ENCODE peak calls at places on chromosome 1, in nine cellular contexts. J, W, C, P, F, N, T, Q and Y are unnamed samples.

GRCh38 chr1:183589384-183589783 is 875 bp downstream of the NCF2 start:
- DNase-seq in P (no peak), N (no peak), W (no peak), J (no peak), T (no peak), Q (no peak), C (no peak), F (no peak), Y (no peak)

GRCh38 chr1:20282544-20282943 is 8.1 kb upstream of the VWA5B1 start:
- DNase-seq in C (peak; percentile 76), W (no peak), N (no peak), J (no peak), F (no peak), P (no peak), T (no peak), Q (no peak), Y (no peak)

GRCh38 chr1:23745515-23745914 is 2.2 kb downstream of the ELOA start:
- DNase-seq in W (peak; percentile 53), F (no peak), C (no peak), P (no peak), J (peak; percentile 56), Q (peak; percentile 46), N (no peak), T (no peak), Y (no peak)

GRCh38 chr1:97693601-97694000 is 227.2 kb downstream of the DPYD start:
- DNase-seq in C (no peak), W (peak; percentile 75), P (peak; percentile 25), Q (no peak), F (no peak), J (no peak), T (no peak), N (no peak), Y (no peak)

GRCh38 chr1:111202366-111202706 is 1.9 kb upstream of the DENND2D start:
- DNase-seq in J (no peak), F (no peak), Q (no peak), N (no peak), T (no peak), W (no peak), C (no peak), P (no peak), Y (no peak)

GRCh38 chr1:23167353-23168078 is 1.1 kb downstream of the LUZP1 start:
- DNase-seq in P (no peak), N (peak; percentile 79), T (peak; percentile 37), C (peak; percentile 64), F (no peak), J (peak; percentile 61), W (peak; percentile 76), Q (peak; percentile 71), Y (peak; percentile 69)

GRCh38 chr1:156961709-156962108 is 41.3 kb downstream of the LRRC71 start:
- DNase-seq in J (no peak), P (no peak), N (no peak), F (no peak), T (no peak), C (no peak), Q (no peak), W (no peak), Y (no peak)

GRCh38 chr1:40344597-40344996 is 27.5 kb upstream of the COL9A2 start:
- DNase-seq in Q (peak; percentile 65), T (peak; percentile 33), J (peak; percentile 73), P (no peak), F (peak; percentile 21), C (peak; percentile 72), W (peak; percentile 60), N (no peak), Y (peak; percentile 71)

GRCh38 chr1:66944330-66945274 is 19.8 kb downstream of the MIER1 start:
- DNase-seq in N (no peak), F (no peak), T (no peak), W (peak; percentile 75), J (peak; percentile 79), P (peak; percentile 40), Q (peak; percentile 88), C (peak; percentile 95), Y (peak; percentile 84)

GRCh38 chr1:209106237-209106741 is 477.2 kb upstream of the CAMK1G start:
- DNase-seq in F (no peak), N (no peak), T (no peak), W (peak; percentile 51), J (peak; percentile 10), Q (peak; percentile 77), P (peak; percentile 24), C (no peak), Y (no peak)

GRCh38 chr1:77371396-77371795 is 89.6 kb downstream of the AK5 start:
- DNase-seq in Q (peak; percentile 19), J (no peak), W (peak; percentile 48), N (no peak), T (no peak), F (no peak), C (no peak), P (no peak), Y (no peak)

GRCh38 chr1:39900662-39901485 is 843 bp downstream of the MYCL start:
- DNase-seq in W (peak; percentile 27), T (no peak), C (no peak), J (peak; percentile 42), P (no peak), F (no peak), N (peak; percentile 78), Q (no peak), Y (no peak)

GRCh38 chr1:162663086-162663485 is 30.8 kb downstream of the DDR2 start:
- DNase-seq in F (no peak), W (no peak), T (no peak), P (no peak), C (no peak), Q (peak; percentile 51), N (no peak), J (no peak), Y (no peak)

GRCh38 chr1:197360068-197360467 is 92.0 kb downstream of the CRB1 start:
- DNase-seq in W (no peak), Q (no peak), C (no peak), F (no peak), T (no peak), N (no peak), J (peak; percentile 76), P (no peak), Y (no peak)
- TF ChIP-seq CTCF in W (no peak), Q (no peak), C (no peak), F (no peak), T (no peak), N (no peak), J (no peak), P (no peak), Y (no peak)

GRCh38 chr1:113756461-113756860 is 2.8 kb downstream of the PHTF1 start:
- DNase-seq in F (no peak), J (no peak), W (no peak), C (no peak), P (no peak), Q (no peak), N (no peak), T (no peak), Y (no peak)

GRCh38 chr1:113761937-113762336 is 2.7 kb upstream of the PHTF1 start:
- DNase-seq in F (no peak), J (no peak), T (no peak), W (no peak), C (no peak), N (no peak), Q (no peak), P (no peak), Y (no peak)

GRCh38 chr1:113758631-113759340 is 500 bp downstream of the PHTF1 start:
- DNase-seq in T (peak; percentile 57), N (peak; percentile 84), W (peak; percentile 41), P (no peak), J (peak; percentile 57), C (peak; percentile 77), Q (peak; percentile 48), F (peak; percentile 23), Y (peak; percentile 80)

GRCh38 chr1:113760102-113760804 is 967 bp upstream of the PHTF1 start:
- DNase-seq in N (no peak), W (no peak), C (no peak), F (no peak), T (no peak), P (no peak), J (no peak), Q (no peak), Y (no peak)

DNA sequence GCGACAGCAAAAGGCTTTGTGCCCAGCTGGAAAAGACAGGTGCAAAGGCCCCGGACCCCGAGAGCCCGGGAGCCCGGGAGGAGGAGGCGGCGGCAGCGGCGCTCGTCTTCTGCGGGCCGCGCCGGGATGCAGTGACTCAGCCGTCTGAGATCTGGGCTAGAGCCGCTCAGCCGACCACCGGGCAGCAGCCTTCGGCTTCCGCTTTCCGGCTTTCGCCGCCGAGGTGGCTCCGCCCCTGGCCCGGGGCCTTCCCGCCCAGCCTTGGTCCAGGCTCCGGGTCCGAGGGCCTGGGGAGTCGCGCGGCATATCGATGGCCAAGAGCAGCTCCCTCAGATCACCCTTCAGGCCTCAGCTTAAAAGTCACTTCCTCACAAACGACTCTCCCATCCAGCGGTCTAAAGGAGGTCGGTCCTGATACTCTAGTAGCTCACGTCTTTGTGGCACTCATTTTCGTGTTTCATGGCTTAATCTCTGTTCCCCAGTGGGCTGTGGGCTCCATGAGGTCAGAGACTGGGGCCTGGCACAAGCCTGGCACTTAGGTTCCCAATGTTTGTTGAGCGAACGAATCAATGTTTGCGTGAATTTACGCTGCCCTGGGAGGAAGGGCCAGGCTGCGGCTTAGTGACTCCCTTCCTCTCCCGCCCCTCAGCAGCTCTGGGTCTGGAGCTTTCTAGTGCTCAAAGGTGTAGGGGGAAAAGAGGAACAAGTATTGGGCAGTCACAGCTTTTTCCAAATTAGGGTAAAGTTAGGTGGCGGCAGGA is at the start of gene PHTF1:
- DNase-seq in W (peak; percentile 78), P (no peak), J (peak; percentile 85), Q (peak; percentile 80), F (peak; percentile 26), T (peak; percentile 71), C (peak; percentile 82), N (peak; percentile 85), Y (peak; percentile 84)
- H3K4me3 ChIP-seq in W (peak within 1 kb of the TSS; percentile 84), P (peak within 1 kb of the TSS; percentile 73), J (peak within 1 kb of the TSS; percentile 85), Q (peak within 1 kb of the TSS; percentile 64), F (peak within 1 kb of the TSS; percentile 85), T (peak within 1 kb of the TSS; percentile 81), C (peak within 1 kb of the TSS; percentile 89), N (peak within 1 kb of the TSS; percentile 78), Y (peak within 1 kb of the TSS; percentile 79)

GRCh38 chr1:83882906-83883305 is 116.0 kb downstream of the TTLL7 start:
- DNase-seq in J (peak; percentile 54), F (no peak), Q (peak; percentile 56), C (peak; percentile 63), W (peak; percentile 66), P (peak; percentile 45), T (peak; percentile 6), N (no peak), Y (no peak)
- TF ChIP-seq CTCF in J (peak; percentile 26), F (no peak), Q (peak; percentile 21), C (no peak), W (peak; percentile 36), P (peak; percentile 23), T (no peak), N (no peak), Y (no peak)

DNA sequence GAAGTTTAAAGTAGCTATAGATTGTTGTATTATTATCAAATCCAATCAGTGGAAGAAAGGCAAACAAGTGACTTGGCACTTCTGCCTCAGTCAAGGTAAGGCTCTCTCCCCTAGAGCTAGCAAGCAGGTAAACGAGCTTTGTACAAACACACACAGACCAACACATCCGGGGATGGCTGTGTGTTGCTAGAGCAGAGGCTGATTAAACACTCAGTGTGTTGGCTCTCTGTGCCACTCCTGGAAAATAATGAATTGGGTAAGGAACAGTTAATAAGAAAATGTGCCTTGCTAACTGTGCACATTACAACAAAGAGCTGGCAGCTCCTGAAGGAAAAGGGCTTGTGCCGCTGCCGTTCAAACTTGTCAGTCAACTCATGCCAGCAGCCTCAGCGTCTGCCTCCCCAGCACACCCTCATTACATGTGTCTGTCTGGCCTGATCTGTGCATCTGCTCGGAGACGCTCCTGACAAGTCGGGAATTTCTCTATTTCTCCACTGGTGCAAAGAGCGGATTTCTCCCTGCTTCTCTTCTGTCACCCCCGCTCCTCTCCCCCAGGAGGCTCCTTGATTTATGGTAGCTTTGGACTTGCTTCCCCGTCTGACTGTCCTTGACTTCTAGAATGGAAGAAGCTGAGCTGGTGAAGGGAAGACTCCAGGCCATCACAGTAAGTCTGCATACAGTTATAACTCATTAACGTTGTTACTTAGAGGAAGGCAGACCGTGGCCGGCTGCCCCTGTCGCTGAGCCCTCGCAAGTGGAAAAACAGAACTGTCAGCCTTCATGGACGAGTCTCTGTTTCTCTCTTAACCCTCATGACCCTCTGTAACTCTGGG is at the start of gene PALMD:
- DNase-seq in N (peak; percentile 58), T (peak; percentile 61), F (no peak), C (peak; percentile 81), J (no peak), Q (peak; percentile 27), P (no peak), W (peak; percentile 24), Y (no peak)
- H3K4me3 ChIP-seq in N (no peak within 1 kb of the TSS), T (peak within 1 kb of the TSS; percentile 50), F (peak within 1 kb of the TSS; percentile 37), C (peak within 1 kb of the TSS; percentile 47), J (no peak within 1 kb of the TSS), Q (peak within 1 kb of the TSS; percentile 48), P (no peak within 1 kb of the TSS), W (peak within 1 kb of the TSS; percentile 27), Y (peak within 1 kb of the TSS; percentile 29)